ENCODE peak calls at places on chromosomes 13 and 19, in eight cellular contexts. P is GM12864, H is choroid plexus epithelial cell, D is neuronal stem cell, O is mammary epithelial cell, Y is cardiac fibroblast, Z is WERI-Rb-1, E is neural progenitor cell. K is an unnamed sample.

GRCh38 chr13:36332986-36333385 is 13.2 kb downstream of the SPART start:
- DNase-seq in P (no peak), H (peak; percentile 47), D (no peak), O (peak; percentile 38), Y (no peak), Z (no peak), E (no peak), K (no peak)

GRCh38 chr19:48755787-48756674 is 707 bp downstream of the FGF21 start:
- DNase-seq in P (no peak), H (no peak), D (no peak), O (no peak), Y (no peak), Z (no peak), E (no peak), K (peak; percentile 48)

GRCh38 chr13:84366484-84366883 is 484.2 kb upstream of the SLITRK1 start:
- DNase-seq in P (no peak), H (peak; percentile 45), D (no peak), O (no peak), Y (peak; percentile 6), Z (no peak), E (no peak), K (no peak)

GRCh38 chr13:46639033-46639981 is 86.3 kb downstream of the LRCH1 start:
- DNase-seq in P (no peak), H (peak; percentile 46), D (no peak), O (no peak), Y (no peak), Z (no peak), E (no peak), K (no peak)

GRCh38 chr13:28459911-28460310 is 35.0 kb downstream of the FLT1 start:
- DNase-seq in P (no peak), H (no peak), D (no peak), O (no peak), Y (no peak), Z (no peak), E (no peak), K (no peak)

GRCh38 chr19:38975861-38976271 is 324 bp upstream of the FBXO17 start:
- DNase-seq in P (no peak), H (peak; percentile 51), D (peak; percentile 37), O (no peak), Y (peak; percentile 52), Z (peak; percentile 88), E (peak; percentile 67), K (no peak)

GRCh38 chr19:17942181-17942580 is 9.4 kb downstream of the CCDC124 start:
- DNase-seq in P (no peak), H (no peak), D (no peak), O (no peak), Y (no peak), Z (no peak), E (no peak), K (peak; percentile 54)

GRCh38 chr19:56174550-56174949 is 1.3 kb upstream of the GALP start:
- DNase-seq in P (no peak), H (no peak), D (no peak), O (no peak), Y (no peak), Z (no peak), E (no peak), K (no peak)

GRCh38 chr19:7293795-7294570 is at the start of gene INSR:
- DNase-seq in P (peak; percentile 68), H (peak; percentile 91), D (peak; percentile 78), O (peak; percentile 91), Y (peak; percentile 94), Z (peak; percentile 89), E (peak; percentile 93), K (peak; percentile 99)

DNA sequence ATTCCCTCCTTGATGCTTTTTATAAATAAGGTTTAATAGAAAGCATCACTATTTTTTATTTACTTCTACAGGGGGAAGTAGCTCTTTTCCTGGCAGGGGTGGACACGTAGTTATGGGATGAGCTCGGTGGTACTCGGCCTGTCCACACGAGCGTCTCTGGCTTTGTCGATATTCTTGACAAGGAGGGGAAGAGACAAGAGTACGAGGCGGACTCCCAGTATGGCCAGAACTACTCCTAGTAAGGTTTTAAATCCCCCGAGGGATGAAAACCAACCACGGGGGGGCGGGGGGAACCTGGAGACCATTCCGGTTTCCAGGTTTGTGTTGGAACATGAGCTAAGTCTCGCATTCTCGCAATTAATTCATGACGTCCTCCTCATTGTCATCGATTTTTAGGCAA is 5.6 kb upstream of the BSG start:
- DNase-seq in P (no peak), H (no peak), D (no peak), O (no peak), Y (no peak), Z (no peak), E (no peak), K (no peak)
- H3K4me3 ChIP-seq in P (no peak overlapping the region), H (no peak overlapping the region), D (no peak overlapping the region), O (no peak overlapping the region), Y (no peak overlapping the region), Z (no peak overlapping the region), E (no peak overlapping the region), K (no peak overlapping the region)

GRCh38 chr13:20851844-20852402 is 50.6 kb downstream of the XPO4 start:
- DNase-seq in P (no peak), H (no peak), D (no peak), O (no peak), Y (no peak), Z (no peak), E (no peak), K (no peak)

GRCh38 chr13:20848944-20849343 is 53.6 kb downstream of the XPO4 start:
- DNase-seq in P (no peak), H (no peak), D (no peak), O (no peak), Y (peak; percentile 19), Z (no peak), E (no peak), K (no peak)

GRCh38 chr13:20843177-20843576 is 59.4 kb downstream of the XPO4 start:
- DNase-seq in P (no peak), H (peak; percentile 52), D (no peak), O (no peak), Y (peak; percentile 83), Z (no peak), E (no peak), K (no peak)

GRCh38 chr13:20847298-20847697 is 55.2 kb downstream of the XPO4 start:
- DNase-seq in P (no peak), H (peak; percentile 46), D (no peak), O (no peak), Y (peak; percentile 52), Z (no peak), E (no peak), K (no peak)

DNA sequence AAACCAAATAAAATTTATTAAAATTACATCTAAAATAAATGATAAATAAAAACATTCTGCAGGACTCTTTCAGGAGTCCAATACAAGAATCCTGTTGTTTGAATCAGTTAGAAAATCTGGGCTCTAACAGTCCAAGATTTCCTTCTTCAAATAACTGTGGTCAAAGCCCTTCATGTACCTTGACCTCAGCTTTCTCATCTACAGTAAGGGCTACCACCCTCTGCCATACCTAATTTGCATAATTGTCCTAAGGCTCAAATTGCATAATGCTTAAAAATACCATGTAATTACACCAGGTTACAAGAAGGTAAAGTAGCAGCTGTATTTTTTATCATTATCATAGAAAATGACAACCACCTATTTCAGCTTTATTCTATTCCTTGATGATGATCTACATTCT is 54.3 kb downstream of the XPO4 start:
- DNase-seq in P (no peak), H (no peak), D (no peak), O (no peak), Y (no peak), Z (no peak), E (no peak), K (no peak)
- H3K4me3 ChIP-seq in P (no peak overlapping the region), H (no peak overlapping the region), D (no peak overlapping the region), O (no peak overlapping the region), Y (no peak overlapping the region), Z (no peak overlapping the region), E (no peak overlapping the region), K (no peak overlapping the region)

DNA sequence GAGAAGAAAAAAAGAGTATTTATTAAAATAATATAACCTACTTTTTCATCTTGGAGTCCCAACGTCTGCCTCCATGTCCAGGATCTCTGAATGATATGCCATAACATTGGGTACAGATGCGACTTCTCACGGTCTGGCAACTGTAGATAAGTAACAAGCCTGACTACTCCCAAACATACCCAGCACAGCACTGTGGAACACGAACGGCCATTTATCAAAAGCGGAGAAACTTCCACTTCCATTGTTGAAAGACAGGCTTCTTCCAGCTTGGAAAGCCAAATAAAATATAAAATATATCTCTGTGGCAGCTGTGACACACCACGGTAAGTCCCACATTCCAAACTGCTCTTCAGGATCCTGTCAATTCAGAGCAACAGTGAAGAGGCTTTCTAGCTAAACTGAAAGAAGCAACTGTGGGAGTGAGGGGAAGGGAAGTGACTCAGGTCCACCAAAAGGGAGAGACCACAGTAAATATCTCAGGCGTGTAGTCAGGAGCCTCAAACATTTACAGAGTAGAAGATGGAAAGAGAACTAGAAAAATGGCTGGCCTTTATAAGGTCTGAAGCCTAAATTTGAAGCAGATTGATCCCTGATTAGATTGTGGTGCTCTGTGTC is 331.7 kb downstream of the LIG4 start:
- DNase-seq in P (no peak), H (peak; percentile 71), D (no peak), O (peak; percentile 76), Y (peak; percentile 41), Z (no peak), E (no peak), K (no peak)
- H3K4me3 ChIP-seq in P (no peak overlapping the region), H (no peak overlapping the region), D (no peak overlapping the region), O (no peak overlapping the region), Y (no peak overlapping the region), Z (no peak overlapping the region), E (no peak overlapping the region), K (no peak overlapping the region)

GRCh38 chr13:77985866-77986636 is 67.4 kb upstream of the EDNRB start:
- DNase-seq in P (no peak), H (no peak), D (no peak), O (no peak), Y (no peak), Z (no peak), E (no peak), K (no peak)

GRCh38 chr13:77986699-77987098 is 68.1 kb upstream of the EDNRB start:
- DNase-seq in P (no peak), H (no peak), D (no peak), O (no peak), Y (no peak), Z (no peak), E (no peak), K (no peak)

GRCh38 chr13:77980592-77980991 is 62.0 kb upstream of the EDNRB start:
- DNase-seq in P (no peak), H (peak; percentile 71), D (no peak), O (peak; percentile 72), Y (peak; percentile 88), Z (no peak), E (peak; percentile 4), K (no peak)

GRCh38 chr13:77979721-77980377 is 61.2 kb upstream of the EDNRB start:
- DNase-seq in P (no peak), H (no peak), D (no peak), O (no peak), Y (peak; percentile 26), Z (no peak), E (no peak), K (no peak)

DNA sequence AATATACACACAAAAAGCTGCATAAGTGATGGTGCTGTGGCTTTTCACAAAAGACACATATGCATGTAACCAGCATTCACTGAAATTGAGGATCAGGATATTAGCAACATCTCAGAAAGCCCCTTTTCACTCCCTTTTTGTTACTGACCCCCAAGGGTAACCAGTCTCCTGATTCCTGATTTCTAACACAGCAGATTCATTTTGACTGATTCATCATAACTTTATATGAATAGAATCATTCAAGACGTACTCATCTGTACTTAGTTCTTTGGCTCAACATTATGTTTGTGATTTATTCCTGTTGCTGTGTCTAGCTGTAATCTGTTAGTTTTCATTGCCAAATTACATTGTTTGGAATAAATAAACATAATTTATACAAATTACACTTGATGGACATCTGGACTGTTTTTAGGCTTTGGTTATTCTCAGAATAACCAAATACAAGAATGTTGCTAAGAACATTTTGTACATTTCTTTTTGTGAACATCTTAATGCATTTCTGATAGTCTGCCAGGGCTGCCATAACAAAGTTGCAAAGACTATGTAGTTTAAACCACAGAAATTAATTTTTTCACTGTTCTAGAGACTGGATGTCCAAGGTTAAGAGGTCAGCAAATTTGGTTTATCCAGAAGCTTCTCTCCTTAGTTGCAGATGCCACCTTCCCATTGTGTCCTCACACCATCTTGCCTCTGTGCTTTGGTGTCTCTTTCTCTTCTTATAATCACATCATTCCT is 62.7 kb upstream of the EDNRB start:
- DNase-seq in P (no peak), H (peak; percentile 33), D (no peak), O (peak; percentile 39), Y (peak; percentile 54), Z (no peak), E (no peak), K (no peak)
- H3K4me3 ChIP-seq in P (no peak overlapping the region), H (no peak overlapping the region), D (no peak overlapping the region), O (no peak overlapping the region), Y (no peak overlapping the region), Z (no peak overlapping the region), E (no peak overlapping the region), K (no peak overlapping the region)

K was measured in H7.